ENCODE peak calls at places on chromosomes 1 and 21, in nine cellular contexts. L is CD4-positive, CD25-positive, alpha-beta regulatory T cell; J is IMR-90; S is HCT116; C is AG04450; R is esophagus muscularis mucosa; D is uterus; Q is lung; X is PC-3. H is an unnamed sample. For H3K9me3, the result is how much of the 10 kb centered on the place peaks cover.

GRCh38 chr1:45552309-45552708 is 1.7 kb downstream of the AKR1A1 start:
- DNase-seq in R (no peak), S (no peak), C (no peak), L (no peak), D (no peak), Q (peak), J (no peak), X (peak), H (no peak)

GRCh38 chr1:28518745-28519341 is 13.0 kb downstream of the RCC1 start:
- DNase-seq in C (no peak), R (no peak), Q (no peak), X (peak), J (no peak), D (no peak), L (no peak), S (no peak), H (no peak)

GRCh38 chr1:29801561-29801973 is 565.2 kb downstream of the PTPRU start:
- DNase-seq in L (no peak), D (no peak), R (peak), Q (peak), J (no peak), X (no peak), C (no peak), S (no peak), H (no peak)

GRCh38 chr1:221468556-221468955 is 273.3 kb downstream of the DUSP10 start:
- DNase-seq in C (no peak), J (no peak), R (no peak), D (no peak), S (no peak), X (no peak), Q (no peak), L (no peak), H (no peak)

GRCh38 chr1:33633019-33633801 is 160.8 kb downstream of the ZSCAN20 start:
- DNase-seq in S (peak), L (peak), C (peak), X (peak), D (peak), Q (peak), R (no peak), J (peak), H (peak)

GRCh38 chr1:223667484-223668182 is 2.1 kb upstream of the CAPN8 start:
- DNase-seq in C (no peak), X (peak), J (no peak), S (no peak), D (no peak), R (no peak), Q (peak), L (no peak), H (no peak)

GRCh38 chr1:243230914-243231313 is 24.2 kb downstream of the CEP170 start:
- DNase-seq in X (peak), D (no peak), C (no peak), L (peak), S (no peak), J (peak), R (no peak), Q (no peak), H (no peak)

GRCh38 chr1:9084883-9085282 is 15.4 kb upstream of the SLC2A5 start:
- DNase-seq in S (no peak), X (peak), Q (no peak), J (no peak), R (no peak), C (no peak), L (no peak), D (no peak), H (no peak)

GRCh38 chr1:196680107-196680506 is 28.3 kb downstream of the CFH start:
- DNase-seq in S (no peak), D (no peak), L (no peak), X (peak), C (no peak), Q (no peak), R (no peak), J (peak), H (no peak)

GRCh38 chr1:217493290-217493689 is 137.6 kb downstream of the GPATCH2 start:
- DNase-seq in D (no peak), L (no peak), R (no peak), S (no peak), C (no peak), X (peak), Q (no peak), J (peak), H (no peak)

GRCh38 chr1:67726224-67726623 is 41.2 kb downstream of the GADD45A start:
- DNase-seq in C (no peak), S (no peak), R (no peak), X (peak), D (no peak), J (peak), Q (no peak), L (no peak), H (no peak)

GRCh38 chr21:36422279-36423098 is 37.3 kb downstream of the CHAF1B start:
- DNase-seq in S (peak), L (no peak), X (peak), D (no peak), R (no peak), C (peak), J (peak), Q (peak), H (no peak)

GRCh38 chr1:75632350-75632949 is 21.5 kb upstream of the SLC44A5 start:
- DNase-seq in C (no peak), J (peak), S (peak), L (no peak), R (no peak), Q (no peak), D (no peak), X (peak), H (no peak)

GRCh38 chr1:33725037-33725436 is 138.8 kb upstream of the HMGB4 start:
- DNase-seq in C (no peak), L (no peak), D (no peak), J (no peak), S (no peak), R (peak), X (no peak), Q (peak), H (no peak)

GRCh38 chr21:32554832-32555436 is 30.4 kb downstream of the TCP10L start:
- DNase-seq in L (no peak), J (peak), S (no peak), Q (no peak), X (no peak), D (no peak), R (peak), C (no peak), H (no peak)

GRCh38 chr21:16169102-16169511 is 439.3 kb downstream of the USP25 start:
- DNase-seq in R (no peak), L (no peak), Q (no peak), C (no peak), J (peak), D (no peak), S (no peak), X (no peak), H (no peak)

GRCh38 chr1:151147132-151147503 is 687 bp upstream of the SEMA6C start:
- DNase-seq in R (no peak), J (peak), C (no peak), S (no peak), D (peak), X (no peak), L (no peak), Q (no peak), H (no peak)

GRCh38 chr1:33298623-33299277 is 22.1 kb downstream of the A3GALT2 start:
- DNase-seq in X (peak), C (no peak), Q (peak), J (peak), L (peak), D (peak), S (peak), R (no peak), H (no peak)

GRCh38 chr1:220748091-220748934 is at the start of gene MTARC2:
- DNase-seq in X (peak), L (no peak), D (peak), Q (peak), S (peak), C (peak), J (peak), R (peak), H (no peak)

GRCh38 chr1:2823921-2824660 is 22.6 kb upstream of the TTC34 start:
- DNase-seq in C (no peak), Q (no peak), X (no peak), D (no peak), R (no peak), L (no peak), J (no peak), S (no peak), H (no peak)
- H3K9me3 ChIP-seq in C (half or more), Q (under half), X (under half), D (under half), R (under half), L (under half), J (half or more), S (under half), H (under half)

DNA sequence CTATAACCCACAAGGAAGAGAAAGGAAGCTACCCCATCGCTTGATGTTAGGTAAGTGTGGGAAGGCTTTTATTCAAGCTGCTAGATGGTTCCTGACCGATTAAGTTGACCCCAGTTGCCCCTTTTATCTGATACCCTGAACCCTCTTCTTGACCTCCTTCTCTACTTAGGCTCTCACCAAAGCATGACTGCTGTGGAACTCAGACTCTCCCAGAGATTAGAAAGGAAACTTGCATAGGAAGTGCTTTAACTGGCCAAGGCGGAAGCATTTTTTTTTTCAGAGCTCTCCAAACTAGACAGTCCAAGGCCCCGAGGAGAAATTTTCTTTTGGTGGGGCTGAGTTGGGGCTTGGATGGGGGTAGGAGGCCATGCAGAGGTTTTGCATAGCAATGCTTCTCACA is 101.3 kb upstream of the USP24 start:
- DNase-seq in S (no peak), D (no peak), Q (no peak), X (no peak), L (no peak), R (no peak), J (no peak), C (no peak), H (no peak)
- H3K9me3 ChIP-seq in S (under half), D (under half), Q (under half), X (under half), L (under half), R (under half), J (under half), C (under half), H (under half)

DNA sequence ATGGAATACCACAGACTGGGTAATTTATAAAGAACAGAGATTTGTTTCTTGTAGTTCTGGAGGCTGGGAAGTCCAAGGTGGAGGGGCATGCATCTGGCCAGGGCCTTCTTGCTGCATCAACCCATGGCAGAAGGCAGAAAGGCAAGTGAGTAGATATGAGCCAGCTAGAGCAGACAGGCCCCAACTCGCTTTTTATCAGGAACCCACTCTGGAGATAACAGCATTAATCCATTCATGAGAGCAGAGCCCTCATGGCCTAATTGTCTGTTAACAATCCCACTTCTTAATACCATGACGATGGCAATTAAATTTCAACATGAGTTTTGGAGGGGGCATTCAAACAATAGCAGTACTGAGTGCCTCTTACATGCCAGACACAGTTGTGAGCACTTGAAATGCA is 87.2 kb upstream of the SOX13 start:
- DNase-seq in D (no peak), Q (no peak), X (no peak), L (no peak), J (no peak), R (peak), C (no peak), S (no peak), H (no peak)
- H3K9me3 ChIP-seq in D (under half), Q (under half), X (under half), L (under half), J (under half), R (under half), C (under half), S (under half), H (under half)

GRCh38 chr1:2894381-2895041 is 93.0 kb upstream of the TTC34 start:
- DNase-seq in J (no peak), Q (no peak), X (no peak), D (no peak), S (no peak), R (no peak), C (no peak), L (peak), H (no peak)
- H3K9me3 ChIP-seq in J (half or more), Q (under half), X (under half), D (under half), S (under half), R (under half), C (half or more), L (under half), H (under half)

DNA sequence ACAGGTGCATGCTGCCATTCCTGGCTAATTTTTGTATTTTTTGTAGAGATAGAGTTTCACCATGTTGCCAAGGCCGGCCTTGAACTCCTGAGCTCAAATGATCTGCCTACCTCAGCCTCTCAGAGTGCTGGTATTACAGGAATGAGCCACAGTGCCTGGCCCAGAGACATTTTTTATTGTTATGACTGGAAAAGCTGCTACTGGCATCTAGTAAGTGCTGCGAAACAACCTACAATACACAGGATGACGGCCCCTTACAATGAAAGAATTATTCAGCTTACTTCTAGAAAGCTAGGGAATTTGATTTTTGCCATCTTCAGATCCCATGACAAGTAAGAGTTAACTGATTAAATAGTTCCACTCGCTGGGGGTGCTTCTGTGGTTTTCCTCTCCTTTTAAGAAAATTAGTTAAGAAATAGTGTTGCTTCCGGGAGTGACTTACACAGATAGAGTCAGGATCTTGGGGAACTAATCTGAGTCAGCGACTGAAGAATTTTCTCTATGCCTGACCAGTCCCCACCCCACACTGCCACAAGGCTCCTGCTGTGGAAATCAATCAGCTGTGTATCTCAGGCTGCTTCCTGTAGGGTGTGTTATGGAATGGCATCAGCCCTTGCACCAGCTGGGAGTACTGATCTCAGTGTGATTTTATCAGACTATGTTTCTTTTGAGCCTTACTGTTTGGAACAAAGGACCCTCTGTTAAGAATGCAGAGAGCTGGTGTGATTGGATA is 93.0 kb upstream of the BMP8A start:
- DNase-seq in L (no peak), Q (peak), D (peak), C (peak), J (peak), X (peak), R (no peak), S (peak), H (no peak)
- H3K9me3 ChIP-seq in L (under half), Q (under half), D (under half), C (under half), J (under half), X (under half), R (under half), S (under half), H (under half)

GRCh38 chr21:46366966-46367365 is 43.0 kb downstream of the PCNT start:
- DNase-seq in D (no peak), R (no peak), C (no peak), Q (no peak), S (no peak), X (no peak), L (no peak), J (no peak), H (no peak)

GRCh38 chr21:46368533-46369285 is 44.8 kb downstream of the PCNT start:
- DNase-seq in C (no peak), S (no peak), R (no peak), D (no peak), J (no peak), X (no peak), Q (no peak), L (no peak), H (no peak)

GRCh38 chr21:46371204-46372013 is 47.5 kb downstream of the PCNT start:
- DNase-seq in D (no peak), S (no peak), L (no peak), R (no peak), C (no peak), J (no peak), Q (no peak), X (no peak), H (no peak)

GRCh38 chr21:46372014-46372485 is 48.1 kb downstream of the PCNT start:
- DNase-seq in Q (no peak), X (no peak), R (no peak), L (no peak), S (no peak), C (no peak), D (no peak), J (no peak), H (no peak)

GRCh38 chr21:46369520-46370235 is 45.7 kb downstream of the PCNT start:
- DNase-seq in X (no peak), J (no peak), C (no peak), L (no peak), S (no peak), D (no peak), R (no peak), Q (no peak), H (no peak)
- H3K9me3 ChIP-seq in X (under half), J (under half), C (under half), L (under half), S (under half), D (under half), R (under half), Q (under half), H (under half)

DNA sequence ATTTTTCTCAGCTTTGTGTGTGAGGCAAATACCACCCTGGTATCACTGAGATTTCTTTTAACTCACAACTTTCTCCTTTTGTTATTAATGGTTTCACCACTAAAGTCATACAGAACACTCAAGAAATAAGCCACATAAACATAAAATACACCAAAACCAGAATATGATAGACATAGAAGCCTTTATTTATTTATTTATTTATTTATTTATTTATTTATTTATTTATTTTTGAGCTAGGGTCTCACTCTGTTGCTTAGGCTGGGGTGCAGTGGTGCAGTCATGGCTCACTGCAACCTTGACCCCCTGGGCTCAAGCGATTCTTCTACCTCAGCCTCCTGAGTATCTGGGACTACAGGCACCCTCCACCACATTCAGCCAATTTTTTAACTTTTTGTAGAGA is 12.5 kb downstream of the KRTAP8-1 start:
- DNase-seq in C (no peak), S (no peak), R (no peak), L (no peak), J (no peak), X (no peak), Q (no peak), D (no peak), H (no peak)
- H3K9me3 ChIP-seq in C (under half), S (under half), R (under half), L (under half), J (under half), X (under half), Q (under half), D (under half), H (under half)

DNA sequence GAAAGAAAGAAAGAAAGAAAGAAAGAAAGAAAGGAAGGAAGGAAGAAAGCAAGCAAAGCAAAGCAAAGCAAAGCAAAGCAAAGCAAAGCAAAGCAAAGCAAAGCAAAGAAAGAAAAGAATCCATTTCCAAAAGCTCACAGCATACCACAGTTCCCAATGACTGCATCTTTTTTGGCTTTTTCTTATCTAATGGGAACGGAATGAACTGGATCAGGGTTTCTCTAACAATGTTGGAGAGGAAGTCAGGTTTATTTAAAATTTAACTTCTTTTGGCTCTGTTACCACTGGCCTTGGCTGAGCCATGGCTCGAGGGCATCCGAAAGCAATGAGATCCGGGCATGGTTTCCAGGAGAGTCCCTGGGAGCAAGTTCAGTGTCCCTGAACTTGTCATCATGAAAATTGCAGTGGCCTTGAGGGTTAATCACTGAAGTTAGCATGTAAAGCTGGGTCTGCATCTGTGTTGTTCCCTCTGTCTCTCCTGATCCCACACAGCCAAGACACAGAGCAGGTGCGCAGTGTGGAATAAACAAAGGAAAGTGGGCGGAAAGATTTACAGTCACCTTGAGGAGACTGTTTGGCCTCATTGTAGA is 34.6 kb upstream of the CTPS1 start:
- DNase-seq in R (no peak), L (no peak), X (peak), J (peak), S (no peak), D (peak), Q (no peak), C (peak), H (no peak)
- H3K9me3 ChIP-seq in R (under half), L (under half), X (under half), J (under half), S (under half), D (under half), Q (under half), C (under half), H (under half)